ENCODE peak calls at places on chromosome 12, in nine cellular contexts. F, H, M, W, O, I, U, A and K are unnamed samples.

GRCh38 chr12:118842753-118843335 is 138.5 kb upstream of the SRRM4 start:
- DNase-seq in F (no peak), H (no peak), M (no peak), W (no peak), O (no peak), I (no peak), U (no peak), A (no peak), K (no peak)

GRCh38 chr12:77888611-77889010 is 57.9 kb downstream of the NAV3 start:
- DNase-seq in F (no peak), H (no peak), M (peak), W (no peak), O (peak), I (peak), U (peak), A (no peak), K (peak)

GRCh38 chr12:125766091-125766490 is 700.9 kb downstream of the AACS start:
- DNase-seq in F (no peak), H (no peak), M (no peak), W (no peak), O (no peak), I (no peak), U (no peak), A (no peak), K (no peak)

GRCh38 chr12:132908145-132909029 is 21.0 kb upstream of the CHFR start:
- DNase-seq in F (peak), H (peak), M (peak), W (peak), O (peak), I (peak), U (peak), A (peak), K (peak)

GRCh38 chr12:6090786-6091185 is 33.7 kb downstream of the VWF start:
- DNase-seq in F (no peak), H (no peak), M (peak), W (peak), O (peak), I (no peak), U (peak), A (peak), K (no peak)

GRCh38 chr12:517538-517937 is 57.8 kb downstream of the B4GALNT3 start:
- DNase-seq in F (no peak), H (no peak), M (no peak), W (no peak), O (no peak), I (no peak), U (no peak), A (no peak), K (no peak)

GRCh38 chr12:69354561-69355187 is 4.9 kb upstream of the YEATS4 start:
- DNase-seq in F (no peak), H (no peak), M (no peak), W (no peak), O (no peak), I (no peak), U (no peak), A (no peak), K (no peak)

GRCh38 chr12:103840399-103840880 is 594 bp downstream of the NT5DC3 start:
- DNase-seq in F (peak), H (peak), M (peak), W (peak), O (no peak), I (no peak), U (peak), A (peak), K (no peak)

GRCh38 chr12:76284816-76285750 is 63.1 kb downstream of the BBS10 start:
- DNase-seq in F (no peak), H (no peak), M (peak), W (no peak), O (peak), I (peak), U (peak), A (no peak), K (no peak)

GRCh38 chr12:92726865-92727264 is 24.1 kb downstream of the PLEKHG7 start:
- DNase-seq in F (no peak), H (no peak), M (no peak), W (no peak), O (no peak), I (no peak), U (no peak), A (no peak), K (no peak)

GRCh38 chr12:52879394-52880351 is 25.2 kb downstream of the KRT8 start:
- DNase-seq in F (peak), H (peak), M (peak), W (peak), O (no peak), I (peak), U (peak), A (peak), K (peak)
- H3K4me3 ChIP-seq in F (peak), H (no peak), M (no peak), W (no peak), O (peak), I (no peak), U (no peak), A (peak), K (no peak)

GRCh38 chr12:100794441-100795192 is at the start of gene ANO4:
- DNase-seq in F (no peak), H (no peak), M (peak), W (no peak), O (no peak), I (peak), U (no peak), A (no peak), K (no peak)
- H3K4me3 ChIP-seq in F (no peak), H (no peak), M (peak), W (no peak), O (peak), I (peak), U (peak), A (no peak), K (no peak)

DNA sequence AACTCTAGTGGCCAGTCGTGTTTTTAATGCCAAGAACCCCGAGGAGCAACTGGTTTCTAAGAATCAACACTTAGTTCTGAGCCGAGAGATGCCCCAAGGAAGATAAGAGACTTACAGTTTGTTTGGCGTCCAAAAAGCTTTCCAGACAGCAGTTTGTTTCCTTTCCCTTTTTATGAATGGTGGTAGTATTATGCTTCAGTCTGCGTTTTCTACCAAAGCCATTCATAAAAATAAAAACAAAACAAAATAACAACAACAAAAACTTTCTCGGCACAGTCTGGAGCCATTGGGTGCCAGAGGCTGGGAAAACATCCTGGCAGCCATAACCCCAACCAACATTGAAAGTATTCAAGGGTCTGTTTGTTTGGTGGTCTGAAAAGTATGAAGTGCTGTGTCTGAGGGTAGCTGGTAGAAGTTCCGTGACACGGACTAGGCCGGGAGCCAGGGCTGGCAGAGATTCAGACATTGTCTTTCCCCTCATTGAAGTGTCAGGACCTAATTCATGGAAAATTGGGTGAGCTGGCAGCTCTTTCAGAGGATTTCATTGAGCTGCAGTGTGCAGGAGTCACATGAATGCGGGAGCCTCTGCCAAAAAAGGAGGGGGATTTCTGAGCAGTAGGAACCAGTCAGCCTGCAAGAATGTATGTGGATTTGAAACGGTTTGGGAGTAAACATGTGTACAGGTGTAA is 124.2 kb downstream of the HMGA2 start:
- DNase-seq in F (peak), H (no peak), M (peak), W (peak), O (peak), I (peak), U (peak), A (peak), K (peak)
- H3K4me3 ChIP-seq in F (no peak), H (no peak), M (peak), W (no peak), O (no peak), I (no peak), U (no peak), A (peak), K (no peak)

GRCh38 chr12:56631790-56632700 is 1.9 kb upstream of the BAZ2A start:
- DNase-seq in F (peak), H (peak), M (peak), W (peak), O (no peak), I (peak), U (peak), A (peak), K (no peak)

GRCh38 chr12:56634242-56634836 is 4.2 kb upstream of the BAZ2A start:
- DNase-seq in F (peak), H (peak), M (no peak), W (peak), O (no peak), I (peak), U (peak), A (no peak), K (no peak)

GRCh38 chr12:56634837-56635538 is 4.9 kb upstream of the BAZ2A start:
- DNase-seq in F (peak), H (peak), M (peak), W (peak), O (peak), I (peak), U (peak), A (peak), K (no peak)

GRCh38 chr12:56633465-56634241 is 3.5 kb upstream of the BAZ2A start:
- DNase-seq in F (no peak), H (no peak), M (no peak), W (no peak), O (no peak), I (no peak), U (peak), A (no peak), K (no peak)

DNA sequence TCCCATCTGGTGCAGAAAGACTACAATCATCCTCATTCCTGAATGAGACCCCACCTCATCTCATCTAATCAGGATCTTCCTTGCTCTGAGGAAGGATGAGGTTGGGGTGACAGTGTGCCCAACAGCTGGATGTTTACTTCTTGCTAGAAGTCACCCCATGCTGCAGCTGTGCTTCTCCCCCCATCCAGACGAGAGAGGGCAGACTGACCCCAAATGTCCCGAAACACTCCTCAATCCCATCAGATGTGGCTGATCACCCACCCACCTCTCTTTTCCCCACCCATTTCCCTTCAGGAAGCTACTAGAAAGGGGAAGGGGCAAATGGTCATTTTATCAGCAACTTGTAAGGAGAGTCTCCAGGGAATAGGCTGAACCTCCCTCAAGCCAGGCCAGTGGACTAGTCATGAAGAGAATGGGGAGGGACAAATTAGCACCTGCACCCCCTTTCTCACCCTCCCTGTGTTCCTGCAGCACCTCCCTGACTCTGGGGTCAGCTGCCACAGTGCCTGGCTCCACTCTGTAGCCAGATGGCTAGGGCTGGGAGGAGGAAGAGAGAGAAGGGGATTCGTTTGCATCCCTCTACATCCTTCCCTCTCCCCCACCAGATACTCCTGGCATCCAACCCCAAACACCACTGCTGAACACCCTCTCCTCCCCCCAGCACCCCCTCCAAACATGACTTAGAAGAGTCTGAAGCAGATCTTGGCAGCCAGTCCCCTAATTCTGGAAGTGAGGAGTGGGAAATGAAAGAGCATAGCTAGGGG is 2.8 kb upstream of the BAZ2A start:
- DNase-seq in F (no peak), H (no peak), M (no peak), W (no peak), O (no peak), I (no peak), U (no peak), A (no peak), K (no peak)
- H3K4me3 ChIP-seq in F (peak), H (peak), M (peak), W (no peak), O (peak), I (no peak), U (peak), A (peak), K (no peak)

GRCh38 chr12:21769311-21769710 is 5.2 kb downstream of the KCNJ8 start:
- DNase-seq in F (no peak), H (no peak), M (no peak), W (no peak), O (no peak), I (no peak), U (no peak), A (no peak), K (no peak)

GRCh38 chr12:21773799-21774198 is 707 bp downstream of the KCNJ8 start:
- DNase-seq in F (peak), H (no peak), M (no peak), W (no peak), O (no peak), I (no peak), U (no peak), A (no peak), K (no peak)

GRCh38 chr12:21774358-21775129 is at the start of gene KCNJ8:
- DNase-seq in F (peak), H (no peak), M (peak), W (peak), O (peak), I (peak), U (no peak), A (peak), K (peak)

GRCh38 chr12:21773263-21773741 is 1.2 kb downstream of the KCNJ8 start:
- DNase-seq in F (peak), H (no peak), M (peak), W (peak), O (no peak), I (peak), U (no peak), A (peak), K (no peak)

DNA sequence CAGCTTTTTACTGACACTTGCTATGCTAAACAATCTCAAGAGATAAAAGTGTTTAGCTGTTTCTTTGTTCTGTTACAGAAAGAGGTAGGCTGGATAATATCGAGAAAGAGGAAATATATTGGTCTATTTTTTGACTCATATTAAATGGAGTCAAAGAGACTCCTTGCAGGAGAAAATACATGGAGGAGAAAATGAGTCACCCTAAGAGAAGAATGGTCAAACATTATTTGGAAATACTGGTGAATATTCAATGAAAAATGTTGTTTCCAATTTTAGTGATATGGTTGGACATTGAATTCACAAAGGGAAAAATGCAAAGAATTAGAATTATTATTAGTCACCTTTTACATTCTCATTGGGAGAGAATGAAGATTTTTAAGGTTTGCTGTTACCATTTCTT is 3.2 kb downstream of the KCNJ8 start:
- DNase-seq in F (no peak), H (no peak), M (peak), W (no peak), O (peak), I (no peak), U (no peak), A (no peak), K (no peak)
- H3K4me3 ChIP-seq in F (peak), H (no peak), M (no peak), W (no peak), O (no peak), I (no peak), U (no peak), A (peak), K (no peak)

DNA sequence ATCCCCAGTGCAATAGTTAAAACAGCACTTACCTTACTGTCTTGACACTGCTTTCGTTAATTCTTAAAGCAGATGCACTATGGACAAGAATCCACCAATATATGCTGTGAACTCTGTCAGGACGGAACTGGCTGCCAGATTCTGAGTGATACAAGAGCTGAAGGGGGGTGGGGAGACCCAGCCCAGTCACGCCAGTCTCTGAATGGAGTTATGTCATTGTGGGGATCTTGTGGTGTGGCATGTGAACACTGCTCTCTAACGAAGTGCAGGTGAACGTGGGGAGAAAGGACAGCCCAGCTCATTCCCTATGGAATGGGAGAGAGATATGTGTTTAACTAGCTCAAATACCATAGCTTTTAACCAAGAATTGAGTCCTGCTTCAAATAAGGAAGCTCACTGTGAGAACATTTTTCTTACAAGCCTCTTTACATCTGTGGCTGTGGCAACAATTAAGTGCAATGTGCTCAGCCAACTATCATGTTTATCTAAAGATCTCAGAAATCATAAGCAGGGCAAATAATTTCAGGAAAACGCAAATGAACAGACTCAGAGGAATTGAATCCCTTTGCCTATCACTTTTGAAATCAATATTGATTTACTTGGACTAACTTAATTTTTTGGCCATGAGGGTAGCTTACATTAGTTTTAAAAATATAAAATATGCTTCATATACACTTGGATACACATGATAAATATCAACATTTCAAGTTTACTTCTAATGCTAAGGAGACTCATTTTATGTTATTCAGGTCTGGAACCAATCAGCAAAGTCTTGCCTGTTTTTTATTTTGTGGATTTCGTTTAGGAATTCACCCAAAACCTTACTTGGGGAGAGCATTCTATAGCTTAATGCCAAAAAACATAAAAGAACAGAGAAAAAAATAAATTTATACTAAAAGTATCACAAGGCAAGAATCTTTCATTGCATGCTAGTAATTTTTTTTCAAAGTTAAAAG is at the start of gene LUM:
- DNase-seq in F (no peak), H (no peak), M (peak), W (no peak), O (no peak), I (peak), U (peak), A (peak), K (no peak)
- H3K4me3 ChIP-seq in F (no peak), H (no peak), M (peak), W (no peak), O (peak), I (peak), U (no peak), A (peak), K (no peak)

GRCh38 chr12:50923361-50924130 is 28.8 kb upstream of the HIGD1C start:
- DNase-seq in F (no peak), H (no peak), M (no peak), W (no peak), O (no peak), I (no peak), U (no peak), A (no peak), K (no peak)
- H3K4me3 ChIP-seq in F (peak), H (peak), M (peak), W (peak), O (no peak), I (no peak), U (no peak), A (peak), K (no peak)

GRCh38 chr12:127260959-127261358 is 1006.0 kb upstream of the TMEM132C start:
- DNase-seq in F (no peak), H (no peak), M (peak), W (no peak), O (no peak), I (no peak), U (no peak), A (no peak), K (no peak)
- H3K4me3 ChIP-seq in F (no peak), H (no peak), M (no peak), W (no peak), O (no peak), I (no peak), U (no peak), A (no peak), K (no peak)